ENCODE peak calls at places on chromosome 7, in seven cellular contexts. One of them, this sample, is unnamed.

GRCh38 chr7:27143022-27143949 is at the start of gene HOXA5:
- DNase-seq in neural progenitor cell: peak; percentile 90
- DNase-seq in A549: peak; percentile 96
- DNase-seq in lower leg skin: no peak
- DNase-seq in IMR-90: peak; percentile 100
- DNase-seq in NCI-H1092 treated with DMSO at 0.1 percent for 48 hours: peak; percentile 90
- DNase-seq in occipital lobe: no peak
- DNase-seq in this sample: peak; percentile 94

GRCh38 chr7:115097175-115097671 is 175.3 kb downstream of the MDFIC start:
- DNase-seq in neural progenitor cell: no peak
- DNase-seq in A549: no peak
- DNase-seq in lower leg skin: no peak
- DNase-seq in IMR-90: peak; percentile 86
- DNase-seq in NCI-H1092 treated with DMSO at 0.1 percent for 48 hours: no peak
- DNase-seq in occipital lobe: no peak
- DNase-seq in this sample: no peak

GRCh38 chr7:14690075-14690474 is 212.5 kb downstream of the DGKB start:
- DNase-seq in neural progenitor cell: no peak
- DNase-seq in A549: no peak
- DNase-seq in lower leg skin: no peak
- DNase-seq in IMR-90: no peak
- DNase-seq in NCI-H1092 treated with DMSO at 0.1 percent for 48 hours: no peak
- DNase-seq in occipital lobe: no peak
- DNase-seq in this sample: no peak

GRCh38 chr7:44930921-44931320 is 45.6 kb upstream of the PURB start:
- DNase-seq in neural progenitor cell: no peak
- DNase-seq in A549: no peak
- DNase-seq in lower leg skin: no peak
- DNase-seq in IMR-90: no peak
- DNase-seq in NCI-H1092 treated with DMSO at 0.1 percent for 48 hours: no peak
- DNase-seq in occipital lobe: no peak
- DNase-seq in this sample: no peak

GRCh38 chr7:73623798-73624668 is at the start of gene MLXIPL:
- DNase-seq in neural progenitor cell: peak; percentile 97
- DNase-seq in A549: peak; percentile 78
- DNase-seq in lower leg skin: peak; percentile 74
- DNase-seq in IMR-90: no peak
- DNase-seq in NCI-H1092 treated with DMSO at 0.1 percent for 48 hours: peak; percentile 76
- DNase-seq in occipital lobe: peak; percentile 52
- DNase-seq in this sample: no peak

GRCh38 chr7:130872341-130872740 is 138.3 kb upstream of the KLF14 start:
- DNase-seq in neural progenitor cell: no peak
- DNase-seq in A549: no peak
- DNase-seq in lower leg skin: no peak
- DNase-seq in IMR-90: peak; percentile 37
- DNase-seq in NCI-H1092 treated with DMSO at 0.1 percent for 48 hours: no peak
- DNase-seq in occipital lobe: no peak
- DNase-seq in this sample: no peak

GRCh38 chr7:141500608-141501007 is 50.6 kb upstream of the AGK start:
- DNase-seq in neural progenitor cell: no peak
- DNase-seq in A549: no peak
- DNase-seq in lower leg skin: no peak
- DNase-seq in IMR-90: no peak
- DNase-seq in NCI-H1092 treated with DMSO at 0.1 percent for 48 hours: no peak
- DNase-seq in occipital lobe: no peak
- DNase-seq in this sample: no peak

GRCh38 chr7:51307811-51308737 is 8.5 kb downstream of the COBL start:
- DNase-seq in neural progenitor cell: no peak
- DNase-seq in A549: no peak
- DNase-seq in lower leg skin: no peak
- DNase-seq in IMR-90: no peak
- DNase-seq in NCI-H1092 treated with DMSO at 0.1 percent for 48 hours: no peak
- DNase-seq in occipital lobe: no peak
- DNase-seq in this sample: no peak

GRCh38 chr7:120842131-120842621 is 15.8 kb downstream of the TSPAN12 start:
- DNase-seq in neural progenitor cell: no peak
- DNase-seq in A549: no peak
- DNase-seq in lower leg skin: no peak
- DNase-seq in IMR-90: no peak
- DNase-seq in NCI-H1092 treated with DMSO at 0.1 percent for 48 hours: peak; percentile 90
- DNase-seq in occipital lobe: no peak
- DNase-seq in this sample: no peak

GRCh38 chr7:131753620-131754222 is 197.3 kb upstream of the PODXL start:
- DNase-seq in neural progenitor cell: peak; percentile 67
- DNase-seq in A549: peak; percentile 52
- DNase-seq in lower leg skin: no peak
- DNase-seq in IMR-90: no peak
- DNase-seq in NCI-H1092 treated with DMSO at 0.1 percent for 48 hours: no peak
- DNase-seq in occipital lobe: no peak
- DNase-seq in this sample: no peak

GRCh38 chr7:28958235-28958945 is at the start of gene TRIL:
- DNase-seq in neural progenitor cell: peak; percentile 93
- DNase-seq in A549: no peak
- DNase-seq in lower leg skin: peak; percentile 42
- DNase-seq in IMR-90: peak; percentile 50
- DNase-seq in NCI-H1092 treated with DMSO at 0.1 percent for 48 hours: peak; percentile 48
- DNase-seq in occipital lobe: peak; percentile 31
- DNase-seq in this sample: peak; percentile 93

GRCh38 chr7:106768324-106768751 is 96.7 kb upstream of the PIK3CG start:
- DNase-seq in neural progenitor cell: no peak
- DNase-seq in A549: no peak
- DNase-seq in lower leg skin: no peak
- DNase-seq in IMR-90: no peak
- DNase-seq in NCI-H1092 treated with DMSO at 0.1 percent for 48 hours: no peak
- DNase-seq in occipital lobe: no peak
- DNase-seq in this sample: no peak

GRCh38 chr7:42083284-42083683 is 153.7 kb downstream of the GLI3 start:
- DNase-seq in neural progenitor cell: no peak
- DNase-seq in A549: no peak
- DNase-seq in lower leg skin: no peak
- DNase-seq in IMR-90: no peak
- DNase-seq in NCI-H1092 treated with DMSO at 0.1 percent for 48 hours: no peak
- DNase-seq in occipital lobe: no peak
- DNase-seq in this sample: peak; percentile 12

GRCh38 chr7:129159539-129159938 is 15.0 kb downstream of the TSPAN33 start:
- DNase-seq in neural progenitor cell: no peak
- DNase-seq in A549: no peak
- DNase-seq in lower leg skin: no peak
- DNase-seq in IMR-90: no peak
- DNase-seq in NCI-H1092 treated with DMSO at 0.1 percent for 48 hours: no peak
- DNase-seq in occipital lobe: no peak
- DNase-seq in this sample: no peak

GRCh38 chr7:50723888-50724287 is 58.8 kb downstream of the GRB10 start:
- DNase-seq in neural progenitor cell: no peak
- DNase-seq in A549: no peak
- DNase-seq in lower leg skin: no peak
- DNase-seq in IMR-90: no peak
- DNase-seq in NCI-H1092 treated with DMSO at 0.1 percent for 48 hours: no peak
- DNase-seq in occipital lobe: no peak
- DNase-seq in this sample: no peak

GRCh38 chr7:75966209-75966961 is 28.0 kb downstream of the TMEM120A start:
- DNase-seq in neural progenitor cell: no peak
- DNase-seq in A549: no peak
- DNase-seq in lower leg skin: peak; percentile 62
- DNase-seq in IMR-90: no peak
- DNase-seq in NCI-H1092 treated with DMSO at 0.1 percent for 48 hours: peak; percentile 89
- DNase-seq in occipital lobe: no peak
- DNase-seq in this sample: no peak

GRCh38 chr7:143408686-143409551 is at the start of gene EPHA1:
- DNase-seq in neural progenitor cell: peak; percentile 65
- DNase-seq in A549: no peak
- DNase-seq in lower leg skin: no peak
- DNase-seq in IMR-90: no peak
- DNase-seq in NCI-H1092 treated with DMSO at 0.1 percent for 48 hours: no peak
- DNase-seq in occipital lobe: no peak
- DNase-seq in this sample: no peak

GRCh38 chr7:45663167-45663921 is 89.2 kb downstream of the ADCY1 start:
- DNase-seq in neural progenitor cell: peak; percentile 52
- DNase-seq in A549: peak; percentile 7
- DNase-seq in lower leg skin: peak; percentile 11
- DNase-seq in IMR-90: peak; percentile 12
- DNase-seq in NCI-H1092 treated with DMSO at 0.1 percent for 48 hours: no peak
- DNase-seq in occipital lobe: no peak
- DNase-seq in this sample: no peak

GRCh38 chr7:30159698-30160143 is 24.9 kb downstream of the MTURN start:
- DNase-seq in neural progenitor cell: no peak
- DNase-seq in A549: peak; percentile 31
- DNase-seq in lower leg skin: no peak
- DNase-seq in IMR-90: peak; percentile 45
- DNase-seq in NCI-H1092 treated with DMSO at 0.1 percent for 48 hours: peak; percentile 70
- DNase-seq in occipital lobe: no peak
- DNase-seq in this sample: no peak

GRCh38 chr7:42956062-42956461 is 23.9 kb downstream of the MRPL32 start:
- DNase-seq in neural progenitor cell: no peak
- DNase-seq in A549: no peak
- DNase-seq in lower leg skin: no peak
- DNase-seq in IMR-90: no peak
- DNase-seq in NCI-H1092 treated with DMSO at 0.1 percent for 48 hours: no peak
- DNase-seq in occipital lobe: no peak
- DNase-seq in this sample: no peak

GRCh38 chr7:1230411-1231213 is 2.1 kb upstream of the UNCX start:
- DNase-seq in neural progenitor cell: peak; percentile 64
- DNase-seq in A549: no peak
- DNase-seq in lower leg skin: no peak
- DNase-seq in IMR-90: no peak
- DNase-seq in NCI-H1092 treated with DMSO at 0.1 percent for 48 hours: no peak
- DNase-seq in occipital lobe: no peak
- DNase-seq in this sample: no peak

GRCh38 chr7:134024729-134025128 is 102.4 kb upstream of the LRGUK start:
- DNase-seq in neural progenitor cell: no peak
- DNase-seq in A549: no peak
- DNase-seq in lower leg skin: no peak
- DNase-seq in IMR-90: peak; percentile 60
- DNase-seq in NCI-H1092 treated with DMSO at 0.1 percent for 48 hours: peak; percentile 11
- DNase-seq in occipital lobe: no peak
- DNase-seq in this sample: no peak

GRCh38 chr7:117248810-117249209 is 74.0 kb downstream of the WNT2 start:
- DNase-seq in neural progenitor cell: no peak
- DNase-seq in A549: no peak
- DNase-seq in lower leg skin: no peak
- DNase-seq in IMR-90: peak; percentile 71
- DNase-seq in NCI-H1092 treated with DMSO at 0.1 percent for 48 hours: no peak
- DNase-seq in occipital lobe: no peak
- DNase-seq in this sample: peak; percentile 87

GRCh38 chr7:107372298-107372697 is 97.6 kb upstream of the GPR22 start:
- DNase-seq in neural progenitor cell: no peak
- DNase-seq in A549: no peak
- DNase-seq in lower leg skin: no peak
- DNase-seq in IMR-90: peak; percentile 83
- DNase-seq in NCI-H1092 treated with DMSO at 0.1 percent for 48 hours: no peak
- DNase-seq in occipital lobe: no peak
- DNase-seq in this sample: no peak

GRCh38 chr7:1807821-1808600 is 137.9 kb downstream of the ELFN1 start:
- DNase-seq in neural progenitor cell: no peak
- DNase-seq in A549: no peak
- DNase-seq in lower leg skin: peak; percentile 2
- DNase-seq in IMR-90: no peak
- DNase-seq in NCI-H1092 treated with DMSO at 0.1 percent for 48 hours: no peak
- DNase-seq in occipital lobe: no peak
- DNase-seq in this sample: peak; percentile 86

GRCh38 chr7:110373514-110374258 is 717.2 kb upstream of the LRRN3 start:
- DNase-seq in neural progenitor cell: peak; percentile 50
- DNase-seq in A549: no peak
- DNase-seq in lower leg skin: no peak
- DNase-seq in IMR-90: peak; percentile 72
- DNase-seq in NCI-H1092 treated with DMSO at 0.1 percent for 48 hours: no peak
- DNase-seq in occipital lobe: no peak
- DNase-seq in this sample: no peak

GRCh38 chr7:151083071-151083823 is at the start of gene TMUB1:
- DNase-seq in neural progenitor cell: peak; percentile 84
- DNase-seq in A549: peak; percentile 64
- DNase-seq in lower leg skin: peak; percentile 73
- DNase-seq in IMR-90: peak; percentile 51
- DNase-seq in NCI-H1092 treated with DMSO at 0.1 percent for 48 hours: peak; percentile 73
- DNase-seq in occipital lobe: peak; percentile 74
- DNase-seq in this sample: no peak

GRCh38 chr7:105131033-105131656 is 117.1 kb downstream of the KMT2E start:
- DNase-seq in neural progenitor cell: no peak
- DNase-seq in A549: no peak
- DNase-seq in lower leg skin: no peak
- DNase-seq in IMR-90: peak; percentile 60
- DNase-seq in NCI-H1092 treated with DMSO at 0.1 percent for 48 hours: no peak
- DNase-seq in occipital lobe: no peak
- DNase-seq in this sample: peak; percentile 17